ENCODE peak calls at places on chromosome 10, in six cellular contexts. One of them, this sample, is unnamed.

GRCh38 chr10:124417846-124418725 is 637 bp downstream of the OAT start:
- DNase-seq in HFFc6: peak
- DNase-seq in stimulated activated CD8-positive, alpha-beta memory T cell treated with anti-CD3 and anti-CD28 coated beads, Interleukin-2, amount 100 ng/mL, for 1 hour: no peak
- DNase-seq in endothelial cell: peak
- DNase-seq in GM03348: peak
- DNase-seq in T-cell: no peak
- DNase-seq in this sample: peak

GRCh38 chr10:123678376-123678775 is 12.2 kb downstream of the GPR26 start:
- DNase-seq in HFFc6: no peak
- DNase-seq in T-cell: no peak
- DNase-seq in GM03348: no peak
- DNase-seq in endothelial cell: no peak
- DNase-seq in stimulated activated CD8-positive, alpha-beta memory T cell treated with anti-CD3 and anti-CD28 coated beads, Interleukin-2, amount 100 ng/mL, for 1 hour: no peak
- DNase-seq in this sample: no peak

GRCh38 chr10:32887481-32887880 is 70.5 kb downstream of the ITGB1 start:
- DNase-seq in HFFc6: no peak
- DNase-seq in T-cell: no peak
- DNase-seq in endothelial cell: no peak
- DNase-seq in GM03348: no peak
- DNase-seq in stimulated activated CD8-positive, alpha-beta memory T cell treated with anti-CD3 and anti-CD28 coated beads, Interleukin-2, amount 100 ng/mL, for 1 hour: no peak
- DNase-seq in this sample: no peak

GRCh38 chr10:49568235-49568634 is 29.3 kb upstream of the ERCC6 start:
- DNase-seq in HFFc6: peak
- DNase-seq in endothelial cell: no peak
- DNase-seq in stimulated activated CD8-positive, alpha-beta memory T cell treated with anti-CD3 and anti-CD28 coated beads, Interleukin-2, amount 100 ng/mL, for 1 hour: no peak
- DNase-seq in T-cell: no peak
- DNase-seq in GM03348: peak
- DNase-seq in this sample: no peak

GRCh38 chr10:37495415-37495814 is 362.0 kb downstream of the ZNF248 start:
- DNase-seq in GM03348: no peak
- DNase-seq in endothelial cell: no peak
- DNase-seq in stimulated activated CD8-positive, alpha-beta memory T cell treated with anti-CD3 and anti-CD28 coated beads, Interleukin-2, amount 100 ng/mL, for 1 hour: no peak
- DNase-seq in T-cell: no peak
- DNase-seq in HFFc6: no peak
- DNase-seq in this sample: no peak

GRCh38 chr10:125151824-125152634 is 8.3 kb downstream of the CTBP2 start:
- DNase-seq in stimulated activated CD8-positive, alpha-beta memory T cell treated with anti-CD3 and anti-CD28 coated beads, Interleukin-2, amount 100 ng/mL, for 1 hour: no peak
- DNase-seq in HFFc6: no peak
- DNase-seq in GM03348: no peak
- DNase-seq in endothelial cell: no peak
- DNase-seq in T-cell: peak
- DNase-seq in this sample: no peak

GRCh38 chr10:24331457-24331856 is 122.5 kb downstream of the KIAA1217 start:
- DNase-seq in HFFc6: no peak
- DNase-seq in stimulated activated CD8-positive, alpha-beta memory T cell treated with anti-CD3 and anti-CD28 coated beads, Interleukin-2, amount 100 ng/mL, for 1 hour: no peak
- DNase-seq in GM03348: no peak
- DNase-seq in T-cell: no peak
- DNase-seq in endothelial cell: no peak
- DNase-seq in this sample: no peak

GRCh38 chr10:77355844-77356243 is 281.8 kb downstream of the KCNMA1 start:
- DNase-seq in T-cell: no peak
- DNase-seq in endothelial cell: no peak
- DNase-seq in stimulated activated CD8-positive, alpha-beta memory T cell treated with anti-CD3 and anti-CD28 coated beads, Interleukin-2, amount 100 ng/mL, for 1 hour: no peak
- DNase-seq in HFFc6: peak
- DNase-seq in GM03348: peak
- DNase-seq in this sample: no peak

GRCh38 chr10:101903827-101904520 is 60.4 kb upstream of the KCNIP2 start:
- DNase-seq in HFFc6: no peak
- DNase-seq in endothelial cell: no peak
- DNase-seq in GM03348: no peak
- DNase-seq in T-cell: no peak
- DNase-seq in stimulated activated CD8-positive, alpha-beta memory T cell treated with anti-CD3 and anti-CD28 coated beads, Interleukin-2, amount 100 ng/mL, for 1 hour: no peak
- DNase-seq in this sample: no peak

GRCh38 chr10:119235381-119235780 is 28.0 kb downstream of the GRK5 start:
- DNase-seq in T-cell: no peak
- DNase-seq in endothelial cell: no peak
- DNase-seq in stimulated activated CD8-positive, alpha-beta memory T cell treated with anti-CD3 and anti-CD28 coated beads, Interleukin-2, amount 100 ng/mL, for 1 hour: no peak
- DNase-seq in HFFc6: no peak
- DNase-seq in GM03348: no peak
- DNase-seq in this sample: no peak

GRCh38 chr10:370222-370825 is 235.1 kb downstream of the ZMYND11 start:
- DNase-seq in stimulated activated CD8-positive, alpha-beta memory T cell treated with anti-CD3 and anti-CD28 coated beads, Interleukin-2, amount 100 ng/mL, for 1 hour: no peak
- DNase-seq in GM03348: no peak
- DNase-seq in endothelial cell: no peak
- DNase-seq in HFFc6: no peak
- DNase-seq in T-cell: no peak
- DNase-seq in this sample: no peak

GRCh38 chr10:75776738-75777504 is 345.5 kb downstream of the LRMDA start:
- DNase-seq in stimulated activated CD8-positive, alpha-beta memory T cell treated with anti-CD3 and anti-CD28 coated beads, Interleukin-2, amount 100 ng/mL, for 1 hour: no peak
- DNase-seq in GM03348: no peak
- DNase-seq in T-cell: no peak
- DNase-seq in HFFc6: no peak
- DNase-seq in endothelial cell: no peak
- DNase-seq in this sample: no peak

GRCh38 chr10:31020128-31020527 is 11.5 kb downstream of the ZNF438 start:
- DNase-seq in GM03348: no peak
- DNase-seq in HFFc6: peak
- DNase-seq in endothelial cell: no peak
- DNase-seq in T-cell: no peak
- DNase-seq in stimulated activated CD8-positive, alpha-beta memory T cell treated with anti-CD3 and anti-CD28 coated beads, Interleukin-2, amount 100 ng/mL, for 1 hour: no peak
- DNase-seq in this sample: no peak

GRCh38 chr10:71299071-71299759 is 19.8 kb upstream of the SLC29A3 start:
- DNase-seq in stimulated activated CD8-positive, alpha-beta memory T cell treated with anti-CD3 and anti-CD28 coated beads, Interleukin-2, amount 100 ng/mL, for 1 hour: no peak
- DNase-seq in endothelial cell: no peak
- DNase-seq in HFFc6: no peak
- DNase-seq in T-cell: no peak
- DNase-seq in GM03348: no peak
- DNase-seq in this sample: no peak

GRCh38 chr10:26832960-26833359 is 27.8 kb downstream of the ABI1 start:
- DNase-seq in endothelial cell: no peak
- DNase-seq in T-cell: no peak
- DNase-seq in stimulated activated CD8-positive, alpha-beta memory T cell treated with anti-CD3 and anti-CD28 coated beads, Interleukin-2, amount 100 ng/mL, for 1 hour: no peak
- DNase-seq in HFFc6: no peak
- DNase-seq in GM03348: no peak
- DNase-seq in this sample: no peak

GRCh38 chr10:70283071-70283444 is 746 bp downstream of the NPFFR1 start:
- DNase-seq in GM03348: no peak
- DNase-seq in endothelial cell: no peak
- DNase-seq in HFFc6: no peak
- DNase-seq in stimulated activated CD8-positive, alpha-beta memory T cell treated with anti-CD3 and anti-CD28 coated beads, Interleukin-2, amount 100 ng/mL, for 1 hour: no peak
- DNase-seq in T-cell: no peak
- DNase-seq in this sample: no peak

GRCh38 chr10:46220872-46221538 is 65.8 kb upstream of the ANTXRL start:
- DNase-seq in stimulated activated CD8-positive, alpha-beta memory T cell treated with anti-CD3 and anti-CD28 coated beads, Interleukin-2, amount 100 ng/mL, for 1 hour: no peak
- DNase-seq in HFFc6: no peak
- DNase-seq in T-cell: no peak
- DNase-seq in GM03348: peak
- DNase-seq in endothelial cell: no peak
- DNase-seq in this sample: no peak

GRCh38 chr10:76882245-76882644 is 755.4 kb downstream of the KCNMA1 start:
- DNase-seq in stimulated activated CD8-positive, alpha-beta memory T cell treated with anti-CD3 and anti-CD28 coated beads, Interleukin-2, amount 100 ng/mL, for 1 hour: no peak
- DNase-seq in HFFc6: no peak
- DNase-seq in endothelial cell: no peak
- DNase-seq in GM03348: no peak
- DNase-seq in T-cell: no peak
- DNase-seq in this sample: no peak

GRCh38 chr10:97810476-97810875 is 38.7 kb upstream of the SFRP5 start:
- DNase-seq in GM03348: no peak
- DNase-seq in stimulated activated CD8-positive, alpha-beta memory T cell treated with anti-CD3 and anti-CD28 coated beads, Interleukin-2, amount 100 ng/mL, for 1 hour: no peak
- DNase-seq in T-cell: no peak
- DNase-seq in HFFc6: peak
- DNase-seq in endothelial cell: no peak
- DNase-seq in this sample: no peak

GRCh38 chr10:124588736-124589451 is 127.3 kb downstream of the LHPP start:
- DNase-seq in GM03348: no peak
- DNase-seq in endothelial cell: no peak
- DNase-seq in stimulated activated CD8-positive, alpha-beta memory T cell treated with anti-CD3 and anti-CD28 coated beads, Interleukin-2, amount 100 ng/mL, for 1 hour: no peak
- DNase-seq in HFFc6: no peak
- DNase-seq in T-cell: no peak
- DNase-seq in this sample: no peak

GRCh38 chr10:101062231-101063161 is 707 bp downstream of the KAZALD1 start:
- DNase-seq in stimulated activated CD8-positive, alpha-beta memory T cell treated with anti-CD3 and anti-CD28 coated beads, Interleukin-2, amount 100 ng/mL, for 1 hour: no peak
- DNase-seq in T-cell: no peak
- DNase-seq in GM03348: peak
- DNase-seq in HFFc6: no peak
- DNase-seq in endothelial cell: peak
- DNase-seq in this sample: peak

GRCh38 chr10:124403548-124403947 is 15.2 kb downstream of the OAT start:
- DNase-seq in HFFc6: peak
- DNase-seq in GM03348: peak
- DNase-seq in T-cell: no peak
- DNase-seq in stimulated activated CD8-positive, alpha-beta memory T cell treated with anti-CD3 and anti-CD28 coated beads, Interleukin-2, amount 100 ng/mL, for 1 hour: no peak
- DNase-seq in endothelial cell: peak
- DNase-seq in this sample: peak

GRCh38 chr10:1473874-1474273 is 263.5 kb downstream of the ADARB2 start:
- DNase-seq in T-cell: no peak
- DNase-seq in stimulated activated CD8-positive, alpha-beta memory T cell treated with anti-CD3 and anti-CD28 coated beads, Interleukin-2, amount 100 ng/mL, for 1 hour: no peak
- DNase-seq in HFFc6: no peak
- DNase-seq in GM03348: no peak
- DNase-seq in endothelial cell: no peak
- DNase-seq in this sample: no peak

GRCh38 chr10:132607491-132607890 is 69.9 kb downstream of the INPP5A start:
- DNase-seq in T-cell: no peak
- DNase-seq in HFFc6: no peak
- DNase-seq in GM03348: no peak
- DNase-seq in endothelial cell: no peak
- DNase-seq in stimulated activated CD8-positive, alpha-beta memory T cell treated with anti-CD3 and anti-CD28 coated beads, Interleukin-2, amount 100 ng/mL, for 1 hour: no peak
- DNase-seq in this sample: no peak

GRCh38 chr10:77641788-77642397 is 4.3 kb upstream of the KCNMA1 start:
- DNase-seq in T-cell: no peak
- DNase-seq in GM03348: peak
- DNase-seq in stimulated activated CD8-positive, alpha-beta memory T cell treated with anti-CD3 and anti-CD28 coated beads, Interleukin-2, amount 100 ng/mL, for 1 hour: peak
- DNase-seq in endothelial cell: peak
- DNase-seq in HFFc6: peak
- DNase-seq in this sample: peak

GRCh38 chr10:59018977-59019376 is 157.5 kb upstream of the PHYHIPL start:
- DNase-seq in GM03348: no peak
- DNase-seq in T-cell: no peak
- DNase-seq in HFFc6: no peak
- DNase-seq in endothelial cell: no peak
- DNase-seq in stimulated activated CD8-positive, alpha-beta memory T cell treated with anti-CD3 and anti-CD28 coated beads, Interleukin-2, amount 100 ng/mL, for 1 hour: no peak
- DNase-seq in this sample: no peak

GRCh38 chr10:116607336-116607735 is 13.4 kb upstream of the PNLIPRP2 start:
- DNase-seq in HFFc6: no peak
- DNase-seq in GM03348: no peak
- DNase-seq in T-cell: no peak
- DNase-seq in stimulated activated CD8-positive, alpha-beta memory T cell treated with anti-CD3 and anti-CD28 coated beads, Interleukin-2, amount 100 ng/mL, for 1 hour: no peak
- DNase-seq in endothelial cell: no peak
- DNase-seq in this sample: no peak

GRCh38 chr10:43390791-43391190 is 18.2 kb downstream of the HNRNPF start:
- DNase-seq in GM03348: peak
- DNase-seq in T-cell: no peak
- DNase-seq in stimulated activated CD8-positive, alpha-beta memory T cell treated with anti-CD3 and anti-CD28 coated beads, Interleukin-2, amount 100 ng/mL, for 1 hour: no peak
- DNase-seq in HFFc6: peak
- DNase-seq in endothelial cell: no peak
- DNase-seq in this sample: no peak

GRCh38 chr10:72694476-72695369 is 2.8 kb downstream of the MCU start:
- DNase-seq in stimulated activated CD8-positive, alpha-beta memory T cell treated with anti-CD3 and anti-CD28 coated beads, Interleukin-2, amount 100 ng/mL, for 1 hour: no peak
- DNase-seq in GM03348: peak
- DNase-seq in T-cell: no peak
- DNase-seq in HFFc6: peak
- DNase-seq in endothelial cell: peak
- DNase-seq in this sample: no peak

GRCh38 chr10:88794731-88795130 is 7.8 kb upstream of the LIPM start:
- DNase-seq in GM03348: peak
- DNase-seq in T-cell: no peak
- DNase-seq in HFFc6: no peak
- DNase-seq in endothelial cell: no peak
- DNase-seq in stimulated activated CD8-positive, alpha-beta memory T cell treated with anti-CD3 and anti-CD28 coated beads, Interleukin-2, amount 100 ng/mL, for 1 hour: no peak
- DNase-seq in this sample: no peak

GRCh38 chr10:30587522-30588031 is 42.0 kb downstream of the LYZL2 start:
- DNase-seq in stimulated activated CD8-positive, alpha-beta memory T cell treated with anti-CD3 and anti-CD28 coated beads, Interleukin-2, amount 100 ng/mL, for 1 hour: no peak
- DNase-seq in HFFc6: no peak
- DNase-seq in endothelial cell: no peak
- DNase-seq in T-cell: no peak
- DNase-seq in GM03348: no peak
- DNase-seq in this sample: no peak

GRCh38 chr10:69644658-69645295 is 14.7 kb downstream of the FAM241B start:
- DNase-seq in HFFc6: peak
- DNase-seq in T-cell: no peak
- DNase-seq in GM03348: peak
- DNase-seq in endothelial cell: peak
- DNase-seq in stimulated activated CD8-positive, alpha-beta memory T cell treated with anti-CD3 and anti-CD28 coated beads, Interleukin-2, amount 100 ng/mL, for 1 hour: no peak
- DNase-seq in this sample: no peak

GRCh38 chr10:23512355-23513058 is 73.6 kb downstream of the OTUD1 start:
- DNase-seq in T-cell: no peak
- DNase-seq in GM03348: peak
- DNase-seq in stimulated activated CD8-positive, alpha-beta memory T cell treated with anti-CD3 and anti-CD28 coated beads, Interleukin-2, amount 100 ng/mL, for 1 hour: no peak
- DNase-seq in endothelial cell: no peak
- DNase-seq in HFFc6: peak
- DNase-seq in this sample: no peak

GRCh38 chr10:117275121-117275520 is 34.2 kb downstream of the SLC18A2 start:
- DNase-seq in GM03348: no peak
- DNase-seq in T-cell: no peak
- DNase-seq in HFFc6: no peak
- DNase-seq in endothelial cell: no peak
- DNase-seq in stimulated activated CD8-positive, alpha-beta memory T cell treated with anti-CD3 and anti-CD28 coated beads, Interleukin-2, amount 100 ng/mL, for 1 hour: no peak
- DNase-seq in this sample: no peak

This sample was measured in effector CD4-positive, alpha-beta T cell.